ENCODE peak calls at places on chromosome 20, in four cellular contexts. U is fibroblast of mammary gland, S is uterus, M is tibial artery. E is an unnamed sample.

GRCh38 chr20:55394592-55394991 is 610.7 kb downstream of the CBLN4 start:
- DNase-seq in M (no peak), S (no peak), U (no peak), E (no peak)

GRCh38 chr20:1933465-1933870 is 38.3 kb downstream of the SIRPA start:
- DNase-seq in U (peak), S (peak), M (peak), E (peak)

GRCh38 chr20:63322146-63322922 is 29.3 kb downstream of the COL20A1 start:
- DNase-seq in M (peak), U (no peak), S (no peak), E (no peak)

GRCh38 chr20:2219481-2220006 is 76.3 kb upstream of the TGM3 start:
- DNase-seq in S (no peak), M (no peak), U (no peak), E (no peak)

GRCh38 chr20:41329435-41330342 is 10.9 kb upstream of the LPIN3 start:
- DNase-seq in U (peak), S (peak), M (peak), E (peak)

GRCh38 chr20:50381771-50382593 is 128.2 kb upstream of the PTPN1 start:
- DNase-seq in S (no peak), U (no peak), M (no peak), E (no peak)

GRCh38 chr20:51142448-51142847 is 119.5 kb upstream of the KCNG1 start:
- DNase-seq in U (no peak), S (no peak), M (no peak), E (no peak)

GRCh38 chr20:52060794-52061714 is 130.5 kb downstream of the ZFP64 start:
- DNase-seq in M (no peak), S (no peak), U (peak), E (peak)

GRCh38 chr20:22578221-22579118 is 5.9 kb downstream of the FOXA2 start:
- DNase-seq in M (no peak), S (no peak), U (no peak), E (no peak)

GRCh38 chr20:63942250-63943006 is 13.8 kb downstream of the UCKL1 start:
- DNase-seq in S (no peak), U (peak), M (no peak), E (peak)

GRCh38 chr20:32945710-32946221 is 58.5 kb downstream of the SUN5 start:
- DNase-seq in M (no peak), S (no peak), U (peak), E (peak)

GRCh38 chr20:54555150-54555549 is 79.8 kb downstream of the DOK5 start:
- DNase-seq in M (no peak), S (no peak), U (no peak), E (no peak)

GRCh38 chr20:49045440-49046086 is 549 bp upstream of the CSE1L start:
- DNase-seq in M (peak), U (peak), S (no peak), E (no peak)

GRCh38 chr20:20456736-20457135 is 88.8 kb downstream of the INSM1 start:
- DNase-seq in U (no peak), M (no peak), S (no peak), E (peak)

GRCh38 chr20:3681931-3682820 is at the start of gene ADAM33:
- DNase-seq in M (no peak), S (peak), U (peak), E (peak)

GRCh38 chr20:42100137-42100704 is 482.0 kb upstream of the CHD6 start:
- DNase-seq in U (no peak), S (no peak), M (no peak), E (no peak)

GRCh38 chr20:62475027-62475818 is 572 bp downstream of the GATA5 start:
- DNase-seq in S (no peak), M (no peak), U (no peak), E (no peak)

GRCh38 chr20:10075606-10076005 is 40.8 kb downstream of the ANKEF1 start:
- DNase-seq in S (no peak), U (no peak), M (no peak), E (no peak)

GRCh38 chr20:4709261-4710105 is 12.2 kb upstream of the PRND start:
- DNase-seq in M (no peak), U (no peak), S (no peak), E (no peak)

GRCh38 chr20:5400164-5400762 is 83.5 kb upstream of the PROKR2 start:
- DNase-seq in U (peak), M (no peak), S (no peak), E (peak)

DNA sequence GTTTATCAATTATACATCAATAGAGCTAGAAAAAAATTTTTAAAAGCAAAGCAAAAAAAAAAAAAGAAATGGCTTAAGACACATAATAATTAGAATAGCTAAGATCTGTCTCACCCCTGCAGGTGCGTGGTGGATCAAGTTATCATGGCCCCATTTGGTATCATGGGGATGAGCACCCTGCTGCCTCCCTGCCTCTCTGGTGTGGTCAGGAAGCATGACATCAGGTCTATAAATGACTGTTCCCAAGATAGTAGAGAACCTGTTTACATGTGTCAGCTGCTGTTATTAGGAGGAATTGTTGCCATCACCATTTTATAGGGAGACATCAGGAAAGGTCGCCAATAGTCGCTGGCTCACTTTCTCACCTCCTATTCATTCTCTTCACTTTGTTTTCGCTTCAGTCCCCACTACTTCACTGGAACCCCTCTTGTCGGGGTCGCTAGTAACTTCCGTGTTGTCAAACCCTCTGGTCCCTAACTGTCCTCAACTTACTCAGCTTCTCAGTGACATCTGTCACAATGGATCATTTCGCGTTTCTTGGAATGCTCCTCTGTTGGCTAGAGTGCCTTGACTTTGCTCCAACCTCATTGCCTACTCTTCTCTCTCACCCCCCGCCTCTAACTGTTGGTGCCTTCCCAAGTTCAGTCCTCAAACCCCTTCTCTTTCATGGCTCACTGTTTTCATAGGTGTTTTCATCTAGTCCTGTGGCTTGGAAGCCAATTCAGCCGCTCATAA is 4.7 kb downstream of the DNTTIP1 start:
- DNase-seq in M (no peak), S (no peak), U (no peak), E (no peak)
- H3K4me3 ChIP-seq in M (no peak), S (no peak), U (no peak), E (no peak)

GRCh38 chr20:7926767-7927166 is 13.5 kb downstream of the HAO1 start:
- DNase-seq in U (peak), M (no peak), S (no peak), E (peak)
- TF ChIP-seq CTCF in U (peak), M (peak), S (peak), E (peak)

GRCh38 chr20:53283011-53283410 is 310.6 kb downstream of the ZNF217 start:
- DNase-seq in M (no peak), S (no peak), U (no peak), E (no peak)
- H3K4me3 ChIP-seq in M (no peak), S (no peak), U (no peak), E (no peak)

GRCh38 chr20:34705383-34706021 is 1.4 kb downstream of the TP53INP2 start:
- DNase-seq in M (no peak), S (no peak), U (peak), E (peak)
- TF ChIP-seq CTCF in M (no peak), S (no peak), U (no peak), E (peak)

GRCh38 chr20:25252226-25252625 is 4.3 kb downstream of the PYGB start:
- DNase-seq in S (no peak), U (no peak), M (no peak), E (no peak)
- H3K4me3 ChIP-seq in S (no peak), U (no peak), M (no peak), E (no peak)

DNA sequence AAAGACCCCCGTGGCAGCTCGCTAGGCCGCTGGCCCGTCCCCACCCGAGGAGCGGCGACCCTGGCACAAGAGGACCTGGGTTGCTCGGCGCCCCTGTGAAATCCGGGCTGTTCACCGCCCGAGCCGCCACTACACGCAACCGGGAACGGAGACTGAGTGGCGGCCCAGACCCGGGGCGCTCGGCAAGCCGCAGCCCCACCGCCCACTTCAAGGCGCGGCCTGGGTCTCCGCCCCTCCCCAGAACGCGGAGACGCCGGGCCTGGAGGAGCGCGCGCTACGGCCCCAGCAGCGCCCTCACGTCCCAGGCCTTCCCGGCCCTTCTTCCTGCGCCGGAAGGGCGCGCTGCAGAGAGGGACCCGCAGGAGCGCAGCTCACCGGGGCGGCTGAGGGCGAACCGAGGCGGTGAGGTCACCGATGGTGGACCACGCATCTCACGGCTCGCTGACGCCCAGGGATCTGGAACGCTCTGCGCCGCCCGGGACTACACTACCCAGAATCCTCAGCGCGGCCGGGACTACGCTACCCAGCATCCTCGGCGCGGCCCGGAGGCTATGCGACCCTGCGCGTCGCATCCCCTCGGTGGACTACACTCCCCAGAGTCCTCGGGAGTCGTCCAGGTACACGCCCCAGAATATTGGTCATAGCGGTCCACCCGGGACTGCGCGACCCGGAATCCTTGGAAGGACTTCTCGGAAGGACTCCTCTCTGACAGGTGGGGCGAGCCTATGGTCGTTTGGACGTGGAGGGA is at the start of gene ZNF337:
- DNase-seq in U (peak), M (peak), S (peak), E (peak)
- TF ChIP-seq CTCF in U (no peak), M (no peak), S (no peak), E (peak)

GRCh38 chr20:17871861-17872260 is 96.7 kb downstream of the SNX5 start:
- DNase-seq in U (no peak), S (no peak), M (no peak), E (no peak)

GRCh38 chr20:17868700-17869231 is 99.8 kb downstream of the SNX5 start:
- DNase-seq in U (no peak), S (no peak), M (peak), E (no peak)

GRCh38 chr20:17871181-17871580 is 97.4 kb downstream of the SNX5 start:
- DNase-seq in M (no peak), U (no peak), S (no peak), E (peak)

GRCh38 chr20:17869295-17869994 is 99.1 kb downstream of the SNX5 start:
- DNase-seq in M (peak), U (no peak), S (no peak), E (no peak)

GRCh38 chr20:17870063-17870740 is 98.4 kb downstream of the SNX5 start:
- DNase-seq in M (no peak), U (peak), S (peak), E (peak)
- H3K4me3 ChIP-seq in M (peak), U (peak), S (no peak), E (no peak)

GRCh38 chr20:58551631-58552030 is 36.4 kb upstream of the APCDD1L start:
- DNase-seq in M (no peak), U (no peak), S (no peak), E (no peak)
- TF ChIP-seq CTCF in M (no peak), U (no peak), S (no peak), E (no peak)

GRCh38 chr20:36860339-36860738 is 15.6 kb upstream of the TLDC2 start:
- DNase-seq in S (no peak), M (no peak), U (peak), E (no peak)

GRCh38 chr20:36860811-36861624 is 14.9 kb upstream of the TLDC2 start:
- DNase-seq in U (no peak), S (no peak), M (no peak), E (no peak)

GRCh38 chr20:36859282-36859555 is 16.7 kb upstream of the TLDC2 start:
- DNase-seq in U (no peak), M (no peak), S (no peak), E (no peak)

GRCh38 chr20:36861625-36861874 is 14.4 kb upstream of the TLDC2 start:
- DNase-seq in U (no peak), S (no peak), M (no peak), E (no peak)

DNA sequence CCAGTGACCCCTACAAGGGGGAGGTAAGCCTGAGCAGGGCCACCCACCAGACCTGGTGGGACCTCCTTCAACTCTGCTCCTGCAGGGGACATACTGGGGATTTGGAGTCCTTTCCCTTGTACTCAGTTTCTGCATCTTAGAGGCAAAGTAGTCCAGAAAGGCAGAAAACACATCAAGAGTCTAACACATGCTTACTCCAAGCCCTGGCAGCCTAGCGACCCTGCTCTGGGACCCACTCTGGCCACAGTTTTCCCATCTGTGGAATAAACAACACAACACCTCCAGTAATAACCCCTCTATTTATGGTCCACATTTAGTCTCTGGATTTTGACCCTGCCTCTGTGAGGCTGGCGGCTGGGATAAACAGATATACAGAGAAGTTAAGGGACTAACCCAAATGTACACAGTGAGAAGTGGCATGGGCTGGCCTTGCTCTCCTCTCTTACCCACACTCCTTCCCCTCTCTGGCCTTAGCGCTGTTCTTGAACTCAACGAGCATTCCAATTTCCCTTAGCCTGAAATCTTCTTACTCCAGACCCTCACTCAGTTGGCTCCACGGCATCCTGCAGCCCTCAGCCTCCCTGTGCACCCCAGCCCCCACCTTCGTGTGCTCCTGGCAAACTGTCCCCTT is 16.1 kb upstream of the TLDC2 start:
- DNase-seq in U (no peak), M (no peak), S (no peak), E (no peak)
- H3K4me3 ChIP-seq in U (no peak), M (no peak), S (no peak), E (no peak)